ENCODE peak calls at places on chromosomes 5 and 9, in seven cellular contexts. Z is IMR-90, X is H9, A is neuronal stem cell, G is mesenchymal stem cell, U is trophoblast cell, Y is H1. Q is an unnamed sample.

GRCh38 chr5:139642213-139642612 is 5.9 kb upstream of the CXXC5 start:
- DNase-seq in Z (no peak), X (no peak), A (no peak), G (no peak), U (no peak), Y (no peak), Q (no peak)

GRCh38 chr5:111063709-111064322 is 7.7 kb upstream of the TSLP start:
- DNase-seq in Z (peak; percentile 30), X (no peak), A (no peak), G (no peak), U (peak; percentile 47), Y (no peak), Q (no peak)

GRCh38 chr5:117100156-117100555 is 525.5 kb upstream of the SEMA6A start:
- DNase-seq in Z (no peak), X (no peak), A (no peak), G (no peak), U (no peak), Y (no peak), Q (no peak)

GRCh38 chr9:114216081-114216480 is 60.7 kb downstream of the COL27A1 start:
- DNase-seq in Z (peak; percentile 45), X (no peak), A (no peak), G (no peak), U (no peak), Y (no peak), Q (no peak)

GRCh38 chr9:124214116-124214515 is 43.6 kb upstream of the NEK6 start:
- DNase-seq in Z (no peak), X (no peak), A (no peak), G (no peak), U (no peak), Y (no peak), Q (no peak)

GRCh38 chr9:127452481-127453092 is 1.3 kb downstream of the LRSAM1 start:
- DNase-seq in Z (peak; percentile 17), X (no peak), A (no peak), G (no peak), U (no peak), Y (no peak), Q (no peak)

GRCh38 chr5:180606215-180606785 is 15.0 kb upstream of the SCGB3A1 start:
- DNase-seq in Z (no peak), X (no peak), A (no peak), G (no peak), U (peak; percentile 65), Y (no peak), Q (no peak)

GRCh38 chr9:83707518-83707767 is 315 bp downstream of the UBQLN1 start:
- DNase-seq in Z (no peak), X (no peak), A (no peak), G (peak; percentile 88), U (peak; percentile 78), Y (no peak), Q (no peak)

GRCh38 chr9:133951265-133951664 is 40.9 kb downstream of the VAV2 start:
- DNase-seq in Z (no peak), X (no peak), A (no peak), G (no peak), U (no peak), Y (no peak), Q (no peak)

GRCh38 chr9:715743-716400 is 125.6 kb upstream of the DMRT1 start:
- DNase-seq in Z (peak; percentile 68), X (no peak), A (no peak), G (no peak), U (no peak), Y (no peak), Q (no peak)

GRCh38 chr9:72462340-72462739 is 59.1 kb upstream of the TMC1 start:
- DNase-seq in Z (peak; percentile 75), X (no peak), A (no peak), G (no peak), U (peak; percentile 34), Y (no peak), Q (no peak)

GRCh38 chr9:125494555-125494920 is 212.5 kb downstream of the MAPKAP1 start:
- DNase-seq in Z (peak; percentile 73), X (no peak), A (no peak), G (peak; percentile 53), U (no peak), Y (no peak), Q (peak; percentile 41)

GRCh38 chr5:54273715-54274114 is 36.7 kb downstream of the ARL15 start:
- DNase-seq in Z (no peak), X (no peak), A (no peak), G (no peak), U (peak; percentile 59), Y (no peak), Q (peak; percentile 56)

GRCh38 chr9:132447346-132447745 is 37.3 kb downstream of the CFAP77 start:
- DNase-seq in Z (no peak), X (peak; percentile 84), A (peak; percentile 44), G (peak; percentile 6), U (no peak), Y (peak; percentile 71), Q (peak; percentile 71)

GRCh38 chr5:126847318-126848221 is 70.6 kb downstream of the LMNB1 start:
- DNase-seq in Z (no peak), X (no peak), A (no peak), G (no peak), U (no peak), Y (peak; percentile 37), Q (no peak)

GRCh38 chr9:109182940-109183798 is 16.1 kb upstream of the FRRS1L start:
- DNase-seq in Z (peak; percentile 15), X (peak; percentile 72), A (no peak), G (peak; percentile 29), U (peak; percentile 40), Y (peak; percentile 58), Q (peak; percentile 68)

GRCh38 chr9:30301271-30301963 is 2083.0 kb upstream of the ACO1 start:
- DNase-seq in Z (no peak), X (no peak), A (no peak), G (no peak), U (no peak), Y (no peak), Q (peak; percentile 14)

GRCh38 chr5:126198509-126198908 is 224.7 kb upstream of the GRAMD2B start:
- DNase-seq in Z (no peak), X (no peak), A (peak; percentile 12), G (no peak), U (no peak), Y (no peak), Q (no peak)

GRCh38 chr5:15757103-15757502 is 257.1 kb downstream of the FBXL7 start:
- DNase-seq in Z (peak; percentile 64), X (no peak), A (no peak), G (peak; percentile 20), U (peak; percentile 24), Y (no peak), Q (peak; percentile 59)

GRCh38 chr5:37709020-37709419 is 130.8 kb downstream of the GDNF start:
- DNase-seq in Z (no peak), X (no peak), A (no peak), G (no peak), U (no peak), Y (no peak), Q (no peak)

GRCh38 chr5:133690746-133691145 is 78.4 kb upstream of the FSTL4 start:
- DNase-seq in Z (no peak), X (no peak), A (no peak), G (no peak), U (no peak), Y (no peak), Q (no peak)

DNA sequence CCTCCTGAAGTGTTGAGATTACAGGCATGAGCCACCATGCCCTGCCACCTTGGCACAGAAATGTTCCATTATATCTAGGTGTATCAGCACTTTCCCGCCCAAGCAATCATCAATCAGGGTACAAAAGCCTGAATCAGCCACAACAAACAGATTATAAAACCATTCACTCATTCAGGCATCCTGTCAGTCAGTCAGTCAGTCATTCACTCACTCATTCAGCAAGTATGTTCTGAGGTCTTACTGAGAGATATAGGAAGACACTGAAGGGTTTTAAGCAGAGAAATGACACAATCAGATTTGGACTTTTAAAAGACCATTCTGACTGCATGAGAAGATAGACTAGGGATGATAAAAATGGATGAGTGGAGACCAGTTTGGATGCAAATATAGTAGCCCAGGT is 13.1 kb downstream of the PSMD5 start:
- DNase-seq in Z (no peak), X (no peak), A (no peak), G (no peak), U (no peak), Y (no peak), Q (no peak)
- H2AK5ac ChIP-seq in Z (no peak overlapping the region), X (no peak overlapping the region), A (no peak overlapping the region), G (no peak overlapping the region), U (no peak overlapping the region), Y (no peak overlapping the region), Q (no peak overlapping the region)

DNA sequence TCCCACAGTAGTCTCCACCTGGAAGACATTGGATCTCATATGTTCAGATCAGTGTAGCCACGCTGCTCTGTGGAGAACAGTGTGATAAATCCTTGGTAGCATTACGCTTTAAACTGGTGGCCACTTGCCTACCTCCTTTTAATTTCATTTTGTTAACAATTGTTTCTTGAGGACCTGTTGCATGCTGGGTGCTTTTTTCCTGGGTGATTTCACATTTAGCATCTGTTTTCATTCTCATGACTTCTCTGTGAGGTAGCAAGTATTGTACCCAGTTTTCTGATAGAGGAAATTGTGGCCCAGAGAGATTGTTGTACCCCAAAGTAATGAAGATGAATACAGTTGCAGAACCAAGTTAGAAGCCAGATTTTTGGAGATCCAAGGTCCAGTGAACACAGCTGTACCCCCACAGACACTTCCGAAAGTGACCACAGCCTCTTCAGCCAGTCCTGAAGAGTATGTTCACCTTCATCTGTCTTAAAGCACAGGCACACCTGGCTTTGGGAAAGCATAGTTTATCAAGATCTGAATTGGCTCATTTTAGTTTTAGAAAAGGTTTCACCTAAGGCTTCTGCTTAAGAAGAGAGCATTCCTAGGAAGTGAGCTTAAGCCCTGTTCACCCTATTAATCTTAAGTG is 75.2 kb downstream of the F2RL2 start:
- DNase-seq in Z (no peak), X (no peak), A (no peak), G (no peak), U (no peak), Y (no peak), Q (no peak)
- H2BK5ac ChIP-seq in Z (no peak overlapping the region), X (no peak overlapping the region), A (no peak overlapping the region), G (no peak overlapping the region), U (no peak overlapping the region), Y (no peak overlapping the region), Q (no peak overlapping the region)

DNA sequence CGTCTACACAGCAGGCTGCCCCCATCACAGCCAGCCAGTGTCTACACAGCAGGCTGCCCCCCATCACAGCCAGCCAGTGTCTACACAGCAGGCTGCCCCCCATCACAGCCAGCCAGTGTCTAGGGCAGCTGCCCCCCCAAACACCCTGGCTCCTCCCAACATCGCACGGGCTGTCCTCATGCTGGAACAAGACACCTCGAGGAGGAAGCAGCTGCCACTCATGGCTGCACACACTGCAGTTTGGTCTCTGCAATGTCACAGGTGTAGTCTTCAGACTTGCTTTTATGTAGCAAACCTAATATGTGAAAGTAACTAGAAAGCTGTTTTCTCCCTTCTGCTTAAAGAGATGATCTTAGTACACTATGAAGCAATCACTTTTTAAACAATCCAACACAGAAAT is 9.7 kb downstream of the LRRC14B start:
- DNase-seq in Z (no peak), X (no peak), A (no peak), G (no peak), U (no peak), Y (no peak), Q (no peak)
- H2AK5ac ChIP-seq in Z (no peak overlapping the region), X (no peak overlapping the region), A (no peak overlapping the region), G (no peak overlapping the region), U (no peak overlapping the region), Y (no peak overlapping the region), Q (no peak overlapping the region)

GRCh38 chr9:93520523-93520922 is 55.9 kb upstream of the PHF2 start:
- DNase-seq in Z (no peak), X (no peak), A (no peak), G (no peak), U (no peak), Y (no peak), Q (no peak)
- H2BK5ac ChIP-seq in Z (no peak overlapping the region), X (no peak overlapping the region), A (no peak overlapping the region), G (no peak overlapping the region), U (no peak overlapping the region), Y (no peak overlapping the region), Q (no peak overlapping the region)

GRCh38 chr9:99678550-99678949 is 143.1 kb upstream of the NR4A3 start:
- DNase-seq in Z (no peak), X (no peak), A (no peak), G (no peak), U (no peak), Y (no peak), Q (no peak)
- H2AK5ac ChIP-seq in Z (no peak overlapping the region), X (no peak overlapping the region), A (no peak overlapping the region), G (no peak overlapping the region), U (no peak overlapping the region), Y (peak overlapping the region; percentile 39), Q (no peak overlapping the region)